ENCODE peak calls at places on chromosomes 5 and 9, in six cellular contexts. One of them, this sample, is unnamed.
A peak's percentile ranks its signal among the peaks of the same experiment; 100 is the strongest.

GRCh38 chr5:170642066-170642735 is 138.4 kb downstream of the KCNIP1 start:
- DNase-seq in NCI-H774: no peak
- DNase-seq in neural crest cell: no peak
- DNase-seq in ureter: no peak
- DNase-seq in GM12892: no peak
- DNase-seq in posterior cingulate gyrus: no peak
- DNase-seq in this sample: no peak

GRCh38 chr5:86152988-86153560 is 464.7 kb upstream of the COX7C start:
- DNase-seq in ureter: no peak
- DNase-seq in GM12892: no peak
- DNase-seq in posterior cingulate gyrus: no peak
- DNase-seq in NCI-H774: no peak
- DNase-seq in neural crest cell: no peak
- DNase-seq in this sample: no peak

GRCh38 chr5:96067902-96068614 is 106.4 kb upstream of the ELL2 start:
- DNase-seq in posterior cingulate gyrus: no peak
- DNase-seq in ureter: no peak
- DNase-seq in NCI-H774: no peak
- DNase-seq in neural crest cell: no peak
- DNase-seq in GM12892: no peak
- DNase-seq in this sample: no peak

GRCh38 chr9:127796899-127797370 is 5.7 kb upstream of the FPGS start:
- DNase-seq in ureter: no peak
- DNase-seq in posterior cingulate gyrus: no peak
- DNase-seq in NCI-H774: no peak
- DNase-seq in GM12892: no peak
- DNase-seq in neural crest cell: no peak
- DNase-seq in this sample: no peak

GRCh38 chr5:53343187-53343586 is 137.2 kb upstream of the FST start:
- DNase-seq in posterior cingulate gyrus: no peak
- DNase-seq in GM12892: no peak
- DNase-seq in neural crest cell: no peak
- DNase-seq in NCI-H774: no peak
- DNase-seq in ureter: no peak
- DNase-seq in this sample: no peak

GRCh38 chr5:59648949-59649921 is 244.3 kb downstream of the PDE4D start:
- DNase-seq in GM12892: no peak
- DNase-seq in posterior cingulate gyrus: no peak
- DNase-seq in ureter: no peak
- DNase-seq in NCI-H774: no peak
- DNase-seq in neural crest cell: no peak
- DNase-seq in this sample: no peak

GRCh38 chr9:33135086-33135958 is 31.8 kb downstream of the B4GALT1 start:
- DNase-seq in posterior cingulate gyrus: no peak
- DNase-seq in neural crest cell: no peak
- DNase-seq in GM12892: no peak
- DNase-seq in ureter: no peak
- DNase-seq in NCI-H774: no peak
- DNase-seq in this sample: no peak

GRCh38 chr5:74318985-74319563 is 321.5 kb downstream of the ENC1 start:
- DNase-seq in neural crest cell: no peak
- DNase-seq in ureter: no peak
- DNase-seq in NCI-H774: no peak
- DNase-seq in GM12892: no peak
- DNase-seq in posterior cingulate gyrus: no peak
- DNase-seq in this sample: no peak

GRCh38 chr5:172312286-172312685 is 28.7 kb upstream of the UBTD2 start:
- DNase-seq in NCI-H774: no peak
- DNase-seq in GM12892: no peak
- DNase-seq in neural crest cell: no peak
- DNase-seq in ureter: no peak
- DNase-seq in posterior cingulate gyrus: no peak
- DNase-seq in this sample: no peak

GRCh38 chr5:23332650-23333251 is 174.7 kb upstream of the PRDM9 start:
- DNase-seq in ureter: no peak
- DNase-seq in posterior cingulate gyrus: no peak
- DNase-seq in GM12892: no peak
- DNase-seq in neural crest cell: no peak
- DNase-seq in NCI-H774: no peak
- DNase-seq in this sample: peak; percentile 0

GRCh38 chr9:71783120-71783523 is 14.8 kb upstream of the CEMIP2 start:
- DNase-seq in neural crest cell: no peak
- DNase-seq in posterior cingulate gyrus: no peak
- DNase-seq in NCI-H774: no peak
- DNase-seq in ureter: peak; percentile 62
- DNase-seq in GM12892: no peak
- DNase-seq in this sample: no peak

GRCh38 chr5:127416896-127417295 is 100.5 kb upstream of the PRRC1 start:
- DNase-seq in ureter: no peak
- DNase-seq in posterior cingulate gyrus: no peak
- DNase-seq in GM12892: no peak
- DNase-seq in NCI-H774: no peak
- DNase-seq in neural crest cell: no peak
- DNase-seq in this sample: no peak

GRCh38 chr9:131868766-131869165 is 128.9 kb upstream of the RAPGEF1 start:
- DNase-seq in GM12892: no peak
- DNase-seq in ureter: no peak
- DNase-seq in posterior cingulate gyrus: peak; percentile 33
- DNase-seq in neural crest cell: no peak
- DNase-seq in NCI-H774: no peak
- DNase-seq in this sample: no peak

GRCh38 chr9:23477908-23478307 is 348.1 kb downstream of the ELAVL2 start:
- DNase-seq in NCI-H774: no peak
- DNase-seq in ureter: no peak
- DNase-seq in neural crest cell: no peak
- DNase-seq in GM12892: no peak
- DNase-seq in posterior cingulate gyrus: no peak
- DNase-seq in this sample: no peak

GRCh38 chr5:177310757-177311173 is 933 bp downstream of the MXD3 start:
- DNase-seq in posterior cingulate gyrus: no peak
- DNase-seq in ureter: no peak
- DNase-seq in NCI-H774: no peak
- DNase-seq in GM12892: no peak
- DNase-seq in neural crest cell: no peak
- DNase-seq in this sample: no peak

GRCh38 chr5:83034036-83034435 is 43.2 kb downstream of the TMEM167A start:
- DNase-seq in GM12892: no peak
- DNase-seq in posterior cingulate gyrus: no peak
- DNase-seq in NCI-H774: peak; percentile 36
- DNase-seq in ureter: no peak
- DNase-seq in neural crest cell: no peak
- DNase-seq in this sample: no peak

GRCh38 chr5:10831416-10831815 is 70.4 kb upstream of the DAP start:
- DNase-seq in neural crest cell: no peak
- DNase-seq in posterior cingulate gyrus: no peak
- DNase-seq in GM12892: no peak
- DNase-seq in ureter: no peak
- DNase-seq in NCI-H774: no peak
- DNase-seq in this sample: no peak

GRCh38 chr5:10573487-10574145 is 9.7 kb downstream of the ANKRD33B start:
- DNase-seq in posterior cingulate gyrus: no peak
- DNase-seq in ureter: no peak
- DNase-seq in neural crest cell: no peak
- DNase-seq in NCI-H774: no peak
- DNase-seq in GM12892: no peak
- DNase-seq in this sample: no peak

GRCh38 chr5:159814810-159815585 is 101.3 kb upstream of the ADRA1B start:
- DNase-seq in GM12892: no peak
- DNase-seq in neural crest cell: no peak
- DNase-seq in NCI-H774: no peak
- DNase-seq in ureter: no peak
- DNase-seq in posterior cingulate gyrus: no peak
- DNase-seq in this sample: no peak

GRCh38 chr9:133149130-133150015 is 14.3 kb downstream of the GBGT1 start:
- DNase-seq in neural crest cell: peak; percentile 74
- DNase-seq in NCI-H774: peak; percentile 98
- DNase-seq in ureter: peak; percentile 90
- DNase-seq in GM12892: peak; percentile 98
- DNase-seq in posterior cingulate gyrus: peak; percentile 83
- DNase-seq in this sample: peak; percentile 97

GRCh38 chr5:95446009-95446408 is 54.8 kb downstream of the FAM81B start:
- DNase-seq in ureter: no peak
- DNase-seq in neural crest cell: no peak
- DNase-seq in GM12892: no peak
- DNase-seq in NCI-H774: no peak
- DNase-seq in posterior cingulate gyrus: no peak
- DNase-seq in this sample: no peak

GRCh38 chr9:134283111-134283515 is 43.1 kb upstream of the RXRA start:
- DNase-seq in posterior cingulate gyrus: peak; percentile 69
- DNase-seq in neural crest cell: no peak
- DNase-seq in GM12892: no peak
- DNase-seq in ureter: peak; percentile 82
- DNase-seq in NCI-H774: no peak
- DNase-seq in this sample: no peak

This sample was measured in GM12891.